ENCODE peak calls at places on chromosomes 7 and 10, in seven cellular contexts. V is psoas muscle, J is head of caudate nucleus, N is upper lobe of right lung, A is H9, U is GM03348, T is GM13976. R is an unnamed sample.

GRCh38 chr7:222716-223041 is 30.3 kb downstream of the FAM20C start:
- DNase-seq in T (no peak), V (no peak), J (no peak), A (no peak), U (no peak), N (no peak), R (no peak)

GRCh38 chr7:83365746-83366145 is 203.1 kb upstream of the PCLO start:
- DNase-seq in V (no peak), T (no peak), N (no peak), U (peak), A (no peak), J (no peak), R (no peak)

GRCh38 chr7:92836489-92837213 is at the start of gene CDK6:
- DNase-seq in V (peak), A (peak), U (peak), N (peak), J (no peak), T (peak), R (peak)

GRCh38 chr7:88169717-88170320 is 50.0 kb downstream of the SRI start:
- DNase-seq in J (no peak), U (peak), V (no peak), A (no peak), N (no peak), T (no peak), R (no peak)

GRCh38 chr10:97640868-97641811 is 669 bp downstream of the PI4K2A start:
- DNase-seq in N (peak), J (peak), T (peak), U (peak), V (peak), A (peak), R (peak)

GRCh38 chr10:124451227-124451807 is 1.5 kb upstream of the NKX1-2 start:
- DNase-seq in J (no peak), A (peak), N (no peak), T (no peak), V (no peak), U (no peak), R (no peak)

GRCh38 chr7:130904031-130904757 is 170.2 kb upstream of the KLF14 start:
- DNase-seq in V (no peak), A (no peak), N (no peak), T (no peak), J (no peak), U (peak), R (no peak)

GRCh38 chr10:72316748-72317435 is 37.8 kb downstream of the DNAJB12 start:
- DNase-seq in T (no peak), J (no peak), A (no peak), V (peak), N (peak), U (no peak), R (peak)

GRCh38 chr7:23696916-23697441 is 13.0 kb upstream of the STK31 start:
- DNase-seq in J (no peak), T (peak), N (peak), A (peak), V (peak), U (peak), R (no peak)

GRCh38 chr7:1523208-1523607 is 7.3 kb upstream of the MAFK start:
- DNase-seq in J (no peak), A (no peak), V (no peak), T (no peak), U (no peak), N (no peak), R (no peak)

GRCh38 chr7:7793921-7794320 is 75.5 kb upstream of the RPA3 start:
- DNase-seq in N (no peak), V (no peak), U (peak), J (no peak), T (no peak), A (no peak), R (no peak)

GRCh38 chr7:104034679-104035078 is 45.2 kb upstream of the RELN start:
- DNase-seq in U (no peak), N (no peak), T (no peak), A (no peak), J (no peak), V (no peak), R (no peak)

GRCh38 chr10:77827383-77827782 is 99.2 kb downstream of the DLG5 start:
- DNase-seq in A (no peak), T (no peak), J (no peak), V (no peak), N (no peak), U (no peak), R (no peak)

GRCh38 chr10:43958071-43958432 is 309.4 kb upstream of the ZNF32 start:
- DNase-seq in T (no peak), U (no peak), J (no peak), A (no peak), V (no peak), N (no peak), R (no peak)